ENCODE peak calls at places on chromosomes 16 and 17, in eight cellular contexts. One of them, this sample, is unnamed.

GRCh38 chr16:56700195-56700594 is 17.9 kb downstream of the MT1X start:
- DNase-seq in AG08396: no peak
- DNase-seq in NCI-H1694: no peak
- DNase-seq in activated CD8-positive, alpha-beta T cell treated with anti-CD3 and anti-CD28 coated beads for 36 hours: no peak
- DNase-seq in cerebellar nuclear complex: no peak
- DNase-seq in glutamatergic neuron: no peak
- DNase-seq in COR-L47: no peak
- DNase-seq in neuronal stem cell: no peak
- DNase-seq in this sample: no peak

GRCh38 chr16:84024854-84025253 is 17.7 kb downstream of the SLC38A8 start:
- DNase-seq in AG08396: peak; percentile 73
- DNase-seq in NCI-H1694: no peak
- DNase-seq in activated CD8-positive, alpha-beta T cell treated with anti-CD3 and anti-CD28 coated beads for 36 hours: no peak
- DNase-seq in cerebellar nuclear complex: no peak
- DNase-seq in glutamatergic neuron: no peak
- DNase-seq in COR-L47: no peak
- DNase-seq in neuronal stem cell: no peak
- DNase-seq in this sample: peak; percentile 54

GRCh38 chr17:70137451-70138230 is 31.7 kb upstream of the KCNJ2 start:
- DNase-seq in AG08396: peak; percentile 75
- DNase-seq in NCI-H1694: no peak
- DNase-seq in activated CD8-positive, alpha-beta T cell treated with anti-CD3 and anti-CD28 coated beads for 36 hours: peak; percentile 60
- DNase-seq in cerebellar nuclear complex: no peak
- DNase-seq in glutamatergic neuron: no peak
- DNase-seq in COR-L47: no peak
- DNase-seq in neuronal stem cell: no peak
- DNase-seq in this sample: peak; percentile 77

GRCh38 chr16:28873543-28874201 is 4.6 kb upstream of the ATP2A1 start:
- DNase-seq in AG08396: peak; percentile 76
- DNase-seq in NCI-H1694: no peak
- DNase-seq in activated CD8-positive, alpha-beta T cell treated with anti-CD3 and anti-CD28 coated beads for 36 hours: peak; percentile 66
- DNase-seq in cerebellar nuclear complex: no peak
- DNase-seq in glutamatergic neuron: no peak
- DNase-seq in COR-L47: no peak
- DNase-seq in neuronal stem cell: no peak
- DNase-seq in this sample: peak; percentile 76

GRCh38 chr16:12685806-12686205 is 117.9 kb downstream of the CPPED1 start:
- DNase-seq in AG08396: no peak
- DNase-seq in NCI-H1694: no peak
- DNase-seq in activated CD8-positive, alpha-beta T cell treated with anti-CD3 and anti-CD28 coated beads for 36 hours: no peak
- DNase-seq in cerebellar nuclear complex: no peak
- DNase-seq in glutamatergic neuron: no peak
- DNase-seq in COR-L47: no peak
- DNase-seq in neuronal stem cell: no peak
- DNase-seq in this sample: no peak

GRCh38 chr16:13111747-13112146 is 210.3 kb downstream of the SHISA9 start:
- DNase-seq in AG08396: no peak
- DNase-seq in NCI-H1694: no peak
- DNase-seq in activated CD8-positive, alpha-beta T cell treated with anti-CD3 and anti-CD28 coated beads for 36 hours: no peak
- DNase-seq in cerebellar nuclear complex: no peak
- DNase-seq in glutamatergic neuron: no peak
- DNase-seq in COR-L47: no peak
- DNase-seq in neuronal stem cell: no peak
- DNase-seq in this sample: no peak

GRCh38 chr17:41026668-41027471 is at the start of gene KRTAP1-5:
- DNase-seq in AG08396: peak; percentile 61
- DNase-seq in NCI-H1694: no peak
- DNase-seq in activated CD8-positive, alpha-beta T cell treated with anti-CD3 and anti-CD28 coated beads for 36 hours: no peak
- DNase-seq in cerebellar nuclear complex: no peak
- DNase-seq in glutamatergic neuron: peak; percentile 23
- DNase-seq in COR-L47: peak; percentile 26
- DNase-seq in neuronal stem cell: no peak
- DNase-seq in this sample: peak; percentile 68

GRCh38 chr17:47946929-47947397 is 5.6 kb downstream of the PNPO start:
- DNase-seq in AG08396: peak; percentile 84
- DNase-seq in NCI-H1694: peak; percentile 64
- DNase-seq in activated CD8-positive, alpha-beta T cell treated with anti-CD3 and anti-CD28 coated beads for 36 hours: peak; percentile 94
- DNase-seq in cerebellar nuclear complex: no peak
- DNase-seq in glutamatergic neuron: peak; percentile 79
- DNase-seq in COR-L47: peak; percentile 87
- DNase-seq in neuronal stem cell: peak; percentile 56
- DNase-seq in this sample: peak; percentile 87

GRCh38 chr17:5644065-5644464 is 59.8 kb upstream of the NLRP1 start:
- DNase-seq in AG08396: no peak
- DNase-seq in NCI-H1694: no peak
- DNase-seq in activated CD8-positive, alpha-beta T cell treated with anti-CD3 and anti-CD28 coated beads for 36 hours: no peak
- DNase-seq in cerebellar nuclear complex: no peak
- DNase-seq in glutamatergic neuron: no peak
- DNase-seq in COR-L47: no peak
- DNase-seq in neuronal stem cell: no peak
- DNase-seq in this sample: no peak

GRCh38 chr17:7897773-7898172 is 9.2 kb downstream of the CHD3 start:
- DNase-seq in AG08396: peak; percentile 72
- DNase-seq in NCI-H1694: peak; percentile 21
- DNase-seq in activated CD8-positive, alpha-beta T cell treated with anti-CD3 and anti-CD28 coated beads for 36 hours: peak; percentile 25
- DNase-seq in cerebellar nuclear complex: no peak
- DNase-seq in glutamatergic neuron: no peak
- DNase-seq in COR-L47: no peak
- DNase-seq in neuronal stem cell: no peak
- DNase-seq in this sample: peak; percentile 62

GRCh38 chr16:14071576-14072271 is 605 bp downstream of the MRTFB start:
- DNase-seq in AG08396: peak; percentile 7
- DNase-seq in NCI-H1694: no peak
- DNase-seq in activated CD8-positive, alpha-beta T cell treated with anti-CD3 and anti-CD28 coated beads for 36 hours: peak; percentile 37
- DNase-seq in cerebellar nuclear complex: no peak
- DNase-seq in glutamatergic neuron: no peak
- DNase-seq in COR-L47: peak; percentile 10
- DNase-seq in neuronal stem cell: peak; percentile 9
- DNase-seq in this sample: no peak

GRCh38 chr17:77322534-77323412 is 182.0 kb downstream of the SEC14L1 start:
- DNase-seq in AG08396: peak; percentile 92
- DNase-seq in NCI-H1694: no peak
- DNase-seq in activated CD8-positive, alpha-beta T cell treated with anti-CD3 and anti-CD28 coated beads for 36 hours: no peak
- DNase-seq in cerebellar nuclear complex: no peak
- DNase-seq in glutamatergic neuron: peak; percentile 64
- DNase-seq in COR-L47: no peak
- DNase-seq in neuronal stem cell: peak; percentile 33
- DNase-seq in this sample: peak; percentile 93

GRCh38 chr17:78986048-78986648 is 6.4 kb upstream of the LGALS3BP start:
- DNase-seq in AG08396: no peak
- DNase-seq in NCI-H1694: no peak
- DNase-seq in activated CD8-positive, alpha-beta T cell treated with anti-CD3 and anti-CD28 coated beads for 36 hours: peak; percentile 57
- DNase-seq in cerebellar nuclear complex: no peak
- DNase-seq in glutamatergic neuron: no peak
- DNase-seq in COR-L47: peak; percentile 38
- DNase-seq in neuronal stem cell: no peak
- DNase-seq in this sample: peak; percentile 40

GRCh38 chr16:53266156-53266555 is 168.1 kb upstream of the RBL2 start:
- DNase-seq in AG08396: no peak
- DNase-seq in NCI-H1694: no peak
- DNase-seq in activated CD8-positive, alpha-beta T cell treated with anti-CD3 and anti-CD28 coated beads for 36 hours: no peak
- DNase-seq in cerebellar nuclear complex: no peak
- DNase-seq in glutamatergic neuron: no peak
- DNase-seq in COR-L47: no peak
- DNase-seq in neuronal stem cell: no peak
- DNase-seq in this sample: no peak

GRCh38 chr16:87067890-87068289 is 249.3 kb downstream of the C16orf95 start:
- DNase-seq in AG08396: no peak
- DNase-seq in NCI-H1694: no peak
- DNase-seq in activated CD8-positive, alpha-beta T cell treated with anti-CD3 and anti-CD28 coated beads for 36 hours: no peak
- DNase-seq in cerebellar nuclear complex: no peak
- DNase-seq in glutamatergic neuron: no peak
- DNase-seq in COR-L47: no peak
- DNase-seq in neuronal stem cell: no peak
- DNase-seq in this sample: no peak

GRCh38 chr17:1008008-1008761 is 11.3 kb downstream of the TIMM22 start:
- DNase-seq in AG08396: no peak
- DNase-seq in NCI-H1694: peak; percentile 43
- DNase-seq in activated CD8-positive, alpha-beta T cell treated with anti-CD3 and anti-CD28 coated beads for 36 hours: no peak
- DNase-seq in cerebellar nuclear complex: no peak
- DNase-seq in glutamatergic neuron: no peak
- DNase-seq in COR-L47: no peak
- DNase-seq in neuronal stem cell: no peak
- DNase-seq in this sample: no peak

GRCh38 chr17:47949951-47950350 is 7.7 kb downstream of the PRR15L start:
- DNase-seq in AG08396: no peak
- DNase-seq in NCI-H1694: no peak
- DNase-seq in activated CD8-positive, alpha-beta T cell treated with anti-CD3 and anti-CD28 coated beads for 36 hours: no peak
- DNase-seq in cerebellar nuclear complex: no peak
- DNase-seq in glutamatergic neuron: no peak
- DNase-seq in COR-L47: peak; percentile 5
- DNase-seq in neuronal stem cell: no peak
- DNase-seq in this sample: no peak

GRCh38 chr16:48687421-48688038 is 77.5 kb upstream of the N4BP1 start:
- DNase-seq in AG08396: peak; percentile 80
- DNase-seq in NCI-H1694: peak; percentile 52
- DNase-seq in activated CD8-positive, alpha-beta T cell treated with anti-CD3 and anti-CD28 coated beads for 36 hours: peak; percentile 59
- DNase-seq in cerebellar nuclear complex: peak; percentile 32
- DNase-seq in glutamatergic neuron: peak; percentile 64
- DNase-seq in COR-L47: peak; percentile 68
- DNase-seq in neuronal stem cell: peak; percentile 70
- DNase-seq in this sample: peak; percentile 86

This sample was measured in GM03348.